ENCODE peak calls at places on chromosome 6, in six cellular contexts. C, B, P, S, Y and I are unnamed samples. For H3K4me1, the result is how much of the 10 kb centered on the place peaks cover.

GRCh38 chr6:66103354-66103753 is 396.3 kb upstream of the EYS start:
- DNase-seq in B (no peak), Y (no peak), P (no peak), C (no peak), S (no peak), I (no peak)

GRCh38 chr6:154430494-154430919 is 73.9 kb upstream of the IPCEF1 start:
- DNase-seq in S (peak), C (no peak), P (no peak), B (no peak), Y (no peak), I (no peak)

GRCh38 chr6:23826587-23826986 is 299.4 kb upstream of the NRSN1 start:
- DNase-seq in Y (no peak), S (no peak), B (no peak), C (no peak), P (no peak), I (no peak)

GRCh38 chr6:138387577-138388368 is 10.1 kb downstream of the SMIM28 start:
- DNase-seq in Y (no peak), S (peak), P (no peak), B (no peak), C (no peak), I (no peak)

GRCh38 chr6:161273356-161273751 is 507 bp downstream of the AGPAT4 start:
- DNase-seq in S (no peak), C (peak), P (no peak), B (no peak), Y (no peak), I (no peak)

GRCh38 chr6:3321875-3322274 is 63.1 kb downstream of the PSMG4 start:
- DNase-seq in Y (no peak), B (no peak), S (no peak), P (no peak), C (no peak), I (no peak)

GRCh38 chr6:84515082-84515481 is 249.3 kb downstream of the TBX18 start:
- DNase-seq in Y (no peak), P (no peak), B (no peak), S (no peak), C (no peak), I (no peak)

GRCh38 chr6:24721461-24722215 is 2.7 kb upstream of the C6orf62 start:
- DNase-seq in S (no peak), Y (no peak), P (no peak), B (peak), C (no peak), I (no peak)

GRCh38 chr6:82216549-82216948 is 31.0 kb downstream of the IBTK start:
- DNase-seq in S (no peak), Y (no peak), P (no peak), B (no peak), C (no peak), I (no peak)

GRCh38 chr6:104173680-104174079 is 686.0 kb downstream of the HACE1 start:
- DNase-seq in B (no peak), Y (no peak), P (no peak), S (no peak), C (no peak), I (no peak)

GRCh38 chr6:80329496-80329895 is 223.0 kb downstream of the BCKDHB start:
- DNase-seq in B (no peak), P (no peak), C (no peak), S (no peak), Y (no peak), I (no peak)

GRCh38 chr6:158565122-158565429 is 5.2 kb downstream of the TMEM181 start:
- DNase-seq in Y (no peak), P (no peak), S (no peak), B (no peak), C (no peak), I (no peak)

GRCh38 chr6:123091091-123091895 is 95.3 kb downstream of the CLVS2 start:
- DNase-seq in Y (no peak), C (no peak), P (no peak), S (peak), B (no peak), I (no peak)

GRCh38 chr6:144528605-144529425 is 243.7 kb downstream of the UTRN start:
- DNase-seq in S (no peak), C (no peak), P (no peak), B (no peak), Y (no peak), I (peak)

GRCh38 chr6:140040391-140040790 is 665.9 kb upstream of the CITED2 start:
- DNase-seq in B (no peak), Y (no peak), P (no peak), C (no peak), S (no peak), I (no peak)

GRCh38 chr6:101444717-101445116 is 51.2 kb downstream of the GRIK2 start:
- DNase-seq in P (no peak), S (no peak), Y (no peak), C (no peak), B (no peak), I (no peak)

GRCh38 chr6:134422426-134423231 is 104.7 kb upstream of the SGK1 start:
- DNase-seq in S (peak), C (peak), P (no peak), Y (no peak), B (no peak), I (no peak)

GRCh38 chr6:132598473-132598872 is 8.9 kb upstream of the TAAR5 start:
- DNase-seq in C (peak), P (no peak), S (peak), B (peak), Y (no peak), I (no peak)

GRCh38 chr6:34768148-34768547 is 10.8 kb downstream of the SNRPC start:
- DNase-seq in C (no peak), S (no peak), P (no peak), B (no peak), Y (no peak), I (no peak)
- H3K4me1 ChIP-seq in C (under half), S (under half), P (under half), B (under half), Y (under half), I (under half)

GRCh38 chr6:29425075-29425474 is 10.3 kb downstream of the OR12D1 start:
- DNase-seq in P (no peak), B (no peak), Y (no peak), S (no peak), C (no peak), I (no peak)

GRCh38 chr6:29414588-29414987 is at the start of gene OR12D1:
- DNase-seq in C (peak), Y (no peak), S (peak), B (no peak), P (no peak), I (no peak)

GRCh38 chr6:29424575-29424974 is 9.8 kb downstream of the OR12D1 start:
- DNase-seq in B (no peak), C (no peak), S (no peak), Y (no peak), P (no peak), I (no peak)

GRCh38 chr6:29424168-29424567 is 9.4 kb downstream of the OR12D1 start:
- DNase-seq in P (no peak), C (no peak), S (no peak), Y (no peak), B (no peak), I (peak)

GRCh38 chr6:29419516-29419915 is 4.8 kb downstream of the OR12D1 start:
- DNase-seq in S (no peak), P (no peak), C (no peak), B (no peak), Y (no peak), I (no peak)
- TF ChIP-seq ZNF274 in S (no peak), P (no peak), C (no peak), B (no peak), Y (no peak), I (no peak)

GRCh38 chr6:142804490-142804889 is 140.5 kb downstream of the HIVEP2 start:
- DNase-seq in C (no peak), S (no peak), Y (no peak), P (no peak), B (no peak), I (no peak)
- H3K4me1 ChIP-seq in C (under half), S (under half), Y (under half), P (under half), B (under half), I (under half)

GRCh38 chr6:13248549-13248948 is 79.8 kb downstream of the TBC1D7 start:
- DNase-seq in C (no peak), P (no peak), S (no peak), B (no peak), Y (no peak), I (no peak)
- TF ChIP-seq ZNF274 in C (no peak), P (no peak), S (no peak), B (no peak), Y (no peak), I (no peak)

DNA sequence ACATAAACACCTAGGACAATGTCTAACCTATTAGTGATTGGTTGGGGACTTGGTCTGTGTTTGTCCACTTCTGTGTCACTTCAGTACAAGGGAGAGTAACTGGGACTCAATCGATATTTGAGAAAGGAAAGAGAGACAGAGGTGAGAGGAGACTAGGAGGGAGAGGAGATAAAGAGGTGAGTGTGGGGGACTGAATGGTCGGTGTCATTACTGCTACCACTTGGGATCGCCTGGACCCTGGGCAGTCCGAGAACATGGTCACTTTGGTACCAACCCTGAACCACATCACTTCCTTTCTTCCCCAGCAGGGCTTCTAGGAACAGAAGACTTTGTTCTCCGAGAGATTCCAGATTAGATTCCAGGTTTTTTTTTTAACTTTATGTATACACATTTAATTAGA is 63.7 kb downstream of the GPR6 start:
- DNase-seq in P (no peak), S (no peak), B (no peak), C (no peak), Y (no peak), I (no peak)
- H3K4me1 ChIP-seq in P (under half), S (under half), B (under half), C (under half), Y (under half), I (under half)

DNA sequence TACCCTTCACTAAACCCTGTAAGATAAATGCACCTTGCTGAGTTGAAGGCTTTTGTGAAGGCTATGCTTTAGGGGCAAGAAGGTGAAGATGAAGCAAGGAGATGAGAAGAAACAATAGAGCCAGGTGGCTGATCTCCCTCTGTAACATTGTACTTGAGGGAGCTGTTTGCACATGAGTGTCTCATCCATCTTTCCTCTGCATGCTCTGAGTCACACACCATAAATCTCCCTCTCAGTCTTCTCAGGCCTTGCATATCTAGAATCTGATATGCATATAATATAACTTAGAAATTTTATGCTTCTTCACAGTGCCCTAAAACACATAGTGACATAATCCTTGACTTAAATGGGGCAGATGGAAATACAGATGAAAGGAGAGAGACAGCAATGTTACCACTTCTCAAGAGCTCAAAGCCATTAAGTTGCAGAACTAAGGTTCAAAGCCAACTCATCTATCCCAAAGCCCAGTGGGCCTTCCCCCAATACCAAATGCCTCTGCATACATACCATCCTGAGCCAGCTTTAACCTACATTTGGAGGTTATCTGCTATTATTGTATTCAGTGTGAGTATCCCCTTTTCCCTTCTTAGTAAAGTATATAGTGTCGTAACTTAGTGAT is 62.4 kb upstream of the STXBP5 start:
- DNase-seq in S (no peak), C (no peak), Y (no peak), P (no peak), B (no peak), I (no peak)
- TF ChIP-seq ZNF274 in S (no peak), C (no peak), Y (no peak), P (no peak), B (no peak), I (no peak)

GRCh38 chr6:35043381-35043780 is 97.8 kb downstream of the TCP11 start:
- DNase-seq in S (no peak), Y (no peak), B (no peak), C (no peak), P (no peak), I (no peak)

GRCh38 chr6:35046862-35047261 is 94.3 kb downstream of the TCP11 start:
- DNase-seq in C (no peak), Y (no peak), P (no peak), B (no peak), S (no peak), I (no peak)

GRCh38 chr6:35044145-35044745 is 96.9 kb downstream of the TCP11 start:
- DNase-seq in B (no peak), C (no peak), S (no peak), P (no peak), Y (no peak), I (peak)

GRCh38 chr6:35046098-35046497 is 95.0 kb downstream of the TCP11 start:
- DNase-seq in Y (no peak), P (no peak), B (no peak), S (no peak), C (no peak), I (no peak)

GRCh38 chr6:35044771-35045275 is 96.3 kb downstream of the TCP11 start:
- DNase-seq in B (no peak), S (no peak), Y (no peak), P (no peak), C (no peak), I (no peak)
- H3K4me1 ChIP-seq in B (under half), S (under half), Y (half or more), P (under half), C (under half), I (under half)

DNA sequence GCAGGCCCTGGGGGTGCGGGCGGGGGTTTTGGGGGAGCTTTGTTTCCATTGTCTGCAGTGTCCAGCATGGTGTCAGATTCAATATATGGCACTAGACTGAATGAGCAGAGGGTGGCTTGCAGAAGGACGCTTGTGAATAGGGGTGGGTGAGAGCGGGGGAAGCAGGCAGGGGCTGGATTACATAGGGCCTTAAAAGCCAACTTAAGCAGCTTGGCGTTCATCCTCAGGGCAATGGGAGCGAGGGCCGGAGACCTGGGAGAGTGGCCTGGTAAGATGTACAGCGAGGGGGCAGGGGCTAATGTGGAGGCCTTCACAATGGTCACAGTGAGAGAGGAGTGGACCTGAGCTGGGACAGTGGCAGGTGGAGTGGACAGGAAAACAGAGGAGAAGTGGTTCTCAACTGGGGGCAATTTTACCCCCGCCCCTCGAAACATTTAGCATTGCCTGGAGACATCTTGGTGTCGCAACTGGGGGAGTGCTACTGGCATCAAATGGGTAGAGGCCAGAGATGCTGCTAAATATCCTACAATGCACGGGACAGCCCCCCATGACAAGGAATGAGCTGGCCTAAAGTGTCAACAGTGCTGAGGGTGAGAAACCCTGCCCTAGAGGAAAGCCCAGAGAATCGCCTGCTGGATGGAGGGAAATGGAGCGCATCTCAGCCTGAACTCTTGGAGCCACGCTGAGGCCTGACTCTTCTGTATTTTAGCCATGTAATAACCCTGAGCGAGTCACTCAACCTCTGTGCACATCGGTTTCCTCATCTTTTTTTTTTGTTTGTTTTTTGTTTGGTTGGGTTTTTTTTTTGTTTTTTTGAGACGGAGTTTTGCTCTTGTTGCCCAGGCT is 15.1 kb upstream of the BAK1 start:
- DNase-seq in S (no peak), Y (no peak), B (no peak), P (no peak), C (no peak), I (no peak)
- TF ChIP-seq ZNF274 in S (no peak), Y (no peak), B (no peak), P (no peak), C (no peak), I (no peak)

GRCh38 chr6:156807795-156808194 is 30.6 kb downstream of the ARID1B start:
- DNase-seq in B (no peak), P (no peak), C (no peak), S (no peak), Y (no peak), I (no peak)

GRCh38 chr6:156803353-156803752 is 26.2 kb downstream of the ARID1B start:
- DNase-seq in C (no peak), P (no peak), Y (no peak), S (no peak), B (no peak), I (no peak)

GRCh38 chr6:156801712-156802111 is 24.5 kb downstream of the ARID1B start:
- DNase-seq in B (no peak), C (no peak), P (no peak), Y (no peak), S (no peak), I (no peak)

GRCh38 chr6:156807028-156807427 is 29.9 kb downstream of the ARID1B start:
- DNase-seq in S (no peak), Y (no peak), C (no peak), B (no peak), P (no peak), I (no peak)

GRCh38 chr6:156804402-156804801 is 27.2 kb downstream of the ARID1B start:
- DNase-seq in P (no peak), Y (no peak), B (no peak), C (no peak), S (no peak), I (no peak)
- H3K4me1 ChIP-seq in P (under half), Y (under half), B (under half), C (under half), S (under half), I (under half)

GRCh38 chr6:11198663-11199603 is 33.5 kb downstream of the NEDD9 start:
- DNase-seq in B (no peak), C (no peak), S (no peak), Y (no peak), P (no peak), I (no peak)
- TF ChIP-seq ZNF274 in B (no peak), C (no peak), S (no peak), Y (no peak), P (no peak), I (no peak)